ENCODE peak calls at places on chromosomes 7 and 10, in four cellular contexts. P is glutamatergic neuron, L is fibroblast of mammary gland, B is neural progenitor cell. T is an unnamed sample.
A peak's percentile ranks its signal among the peaks of the same experiment; 100 is the strongest.

GRCh38 chr10:16520900-16521299 is 779 bp downstream of the C1QL3 start:
- DNase-seq in P (peak; percentile 75), L (peak; percentile 31), B (peak; percentile 67), T (peak; percentile 59)

GRCh38 chr10:68603766-68604165 is 43.6 kb downstream of the TET1 start:
- DNase-seq in P (no peak), L (no peak), B (no peak), T (no peak)

GRCh38 chr7:156178214-156178613 is 366.0 kb upstream of the SHH start:
- DNase-seq in P (no peak), L (no peak), B (no peak), T (no peak)

GRCh38 chr7:127158659-127159058 is 94.1 kb downstream of the GRM8 start:
- DNase-seq in P (no peak), L (no peak), B (peak; percentile 52), T (peak; percentile 1)

GRCh38 chr10:31864834-31865518 is 63.7 kb downstream of the ARHGAP12 start:
- DNase-seq in P (no peak), L (peak; percentile 24), B (peak; percentile 19), T (no peak)

GRCh38 chr7:2968176-2968575 is 75.5 kb downstream of the CARD11 start:
- DNase-seq in P (no peak), L (no peak), B (no peak), T (no peak)

GRCh38 chr10:80283536-80284199 is 5.8 kb downstream of the MAT1A start:
- DNase-seq in P (no peak), L (no peak), B (no peak), T (no peak)

GRCh38 chr10:18723801-18724200 is 64.6 kb downstream of the ARL5B start:
- DNase-seq in P (no peak), L (no peak), B (no peak), T (no peak)

GRCh38 chr10:48444861-48445841 is 138.7 kb downstream of the MAPK8 start:
- DNase-seq in P (peak; percentile 24), L (no peak), B (peak; percentile 55), T (no peak)

GRCh38 chr10:71844695-71845094 is 6.4 kb downstream of the PSAP start:
- DNase-seq in P (no peak), L (no peak), B (no peak), T (no peak)

GRCh38 chr7:73351447-73352167 is 23.6 kb downstream of the FKBP6 start:
- DNase-seq in P (no peak), L (no peak), B (no peak), T (no peak)

GRCh38 chr10:7525314-7526016 is 114.6 kb upstream of the SFMBT2 start:
- DNase-seq in P (peak; percentile 47), L (peak; percentile 73), B (peak; percentile 84), T (peak; percentile 78)

GRCh38 chr10:35731828-35732227 is 89.7 kb upstream of the FZD8 start:
- DNase-seq in P (no peak), L (no peak), B (no peak), T (no peak)

GRCh38 chr7:112505495-112505894 is 24.7 kb downstream of the LSMEM1 start:
- DNase-seq in P (no peak), L (no peak), B (no peak), T (no peak)

GRCh38 chr10:3881622-3882021 is 96.6 kb upstream of the KLF6 start:
- DNase-seq in P (no peak), L (no peak), B (no peak), T (no peak)

GRCh38 chr7:141463986-141464385 is 87.2 kb upstream of the AGK start:
- DNase-seq in P (no peak), L (peak; percentile 12), B (no peak), T (no peak)

GRCh38 chr10:79930751-79931150 is 18.2 kb downstream of the SFTPD start:
- DNase-seq in P (no peak), L (no peak), B (no peak), T (no peak)

GRCh38 chr7:82566752-82567151 is 123.2 kb upstream of the CACNA2D1 start:
- DNase-seq in P (no peak), L (no peak), B (no peak), T (no peak)

GRCh38 chr10:46220872-46221538 is 65.8 kb upstream of the ANTXRL start:
- DNase-seq in P (no peak), L (no peak), B (no peak), T (no peak)

GRCh38 chr10:5447611-5448071 is 35.3 kb downstream of the NET1 start:
- DNase-seq in P (no peak), L (no peak), B (peak; percentile 33), T (no peak)

T was measured in GM19239.